ENCODE peak calls at places on chromosome 5, in eight cellular contexts. One of them, this sample, is unnamed.

GRCh38 chr5:138035605-138036537 is 3.0 kb upstream of the FAM13B start:
- DNase-seq in osteoblast: peak; percentile 86
- DNase-seq in heart left ventricle: peak; percentile 48
- DNase-seq in fibroblast of lung: peak; percentile 81
- DNase-seq in neural progenitor cell: peak; percentile 94
- DNase-seq in sigmoid colon: peak; percentile 75
- DNase-seq in upper lobe of right lung: no peak
- DNase-seq in body of pancreas: peak; percentile 73
- DNase-seq in this sample: peak; percentile 77

GRCh38 chr5:40165789-40166728 is 513.7 kb upstream of the PTGER4 start:
- DNase-seq in osteoblast: peak; percentile 55
- DNase-seq in heart left ventricle: no peak
- DNase-seq in fibroblast of lung: no peak
- DNase-seq in neural progenitor cell: peak; percentile 3
- DNase-seq in sigmoid colon: no peak
- DNase-seq in upper lobe of right lung: no peak
- DNase-seq in body of pancreas: no peak
- DNase-seq in this sample: no peak

GRCh38 chr5:70491-70890 is 21.5 kb upstream of the PLEKHG4B start:
- DNase-seq in osteoblast: no peak
- DNase-seq in heart left ventricle: no peak
- DNase-seq in fibroblast of lung: no peak
- DNase-seq in neural progenitor cell: no peak
- DNase-seq in sigmoid colon: no peak
- DNase-seq in upper lobe of right lung: no peak
- DNase-seq in body of pancreas: no peak
- DNase-seq in this sample: no peak

GRCh38 chr5:39943811-39944210 is 519.0 kb upstream of the DAB2 start:
- DNase-seq in osteoblast: no peak
- DNase-seq in heart left ventricle: no peak
- DNase-seq in fibroblast of lung: no peak
- DNase-seq in neural progenitor cell: no peak
- DNase-seq in sigmoid colon: no peak
- DNase-seq in upper lobe of right lung: no peak
- DNase-seq in body of pancreas: no peak
- DNase-seq in this sample: no peak

GRCh38 chr5:68070641-68071191 is 144.8 kb upstream of the PIK3R1 start:
- DNase-seq in osteoblast: peak; percentile 77
- DNase-seq in heart left ventricle: no peak
- DNase-seq in fibroblast of lung: no peak
- DNase-seq in neural progenitor cell: no peak
- DNase-seq in sigmoid colon: no peak
- DNase-seq in upper lobe of right lung: no peak
- DNase-seq in body of pancreas: no peak
- DNase-seq in this sample: no peak

GRCh38 chr5:172149073-172149472 is 39.0 kb downstream of the STK10 start:
- DNase-seq in osteoblast: peak; percentile 96
- DNase-seq in heart left ventricle: no peak
- DNase-seq in fibroblast of lung: peak; percentile 82
- DNase-seq in neural progenitor cell: no peak
- DNase-seq in sigmoid colon: no peak
- DNase-seq in upper lobe of right lung: no peak
- DNase-seq in body of pancreas: no peak
- DNase-seq in this sample: no peak

GRCh38 chr5:60522299-60522915 is 177.6 kb downstream of the DEPDC1B start:
- DNase-seq in osteoblast: peak; percentile 85
- DNase-seq in heart left ventricle: no peak
- DNase-seq in fibroblast of lung: peak; percentile 77
- DNase-seq in neural progenitor cell: no peak
- DNase-seq in sigmoid colon: no peak
- DNase-seq in upper lobe of right lung: no peak
- DNase-seq in body of pancreas: no peak
- DNase-seq in this sample: no peak

GRCh38 chr5:59724482-59725392 is 168.8 kb downstream of the PDE4D start:
- DNase-seq in osteoblast: no peak
- DNase-seq in heart left ventricle: no peak
- DNase-seq in fibroblast of lung: peak; percentile 31
- DNase-seq in neural progenitor cell: peak; percentile 72
- DNase-seq in sigmoid colon: no peak
- DNase-seq in upper lobe of right lung: no peak
- DNase-seq in body of pancreas: peak; percentile 23
- DNase-seq in this sample: peak; percentile 17

GRCh38 chr5:80153586-80154126 is 102.2 kb downstream of the SERINC5 start:
- DNase-seq in osteoblast: no peak
- DNase-seq in heart left ventricle: no peak
- DNase-seq in fibroblast of lung: no peak
- DNase-seq in neural progenitor cell: no peak
- DNase-seq in sigmoid colon: no peak
- DNase-seq in upper lobe of right lung: no peak
- DNase-seq in body of pancreas: no peak
- DNase-seq in this sample: no peak
- H3K27ac ChIP-seq in osteoblast: no peak overlapping the region
- H3K27ac ChIP-seq in heart left ventricle: peak overlapping the region; percentile 28
- H3K27ac ChIP-seq in fibroblast of lung: no peak overlapping the region
- H3K27ac ChIP-seq in neural progenitor cell: no peak overlapping the region
- H3K27ac ChIP-seq in sigmoid colon: no peak overlapping the region
- H3K27ac ChIP-seq in upper lobe of right lung: no peak overlapping the region
- H3K27ac ChIP-seq in body of pancreas: no peak overlapping the region
- H3K27ac ChIP-seq in this sample: no peak overlapping the region

GRCh38 chr5:119393201-119393691 is 37.4 kb downstream of the TNFAIP8 start:
- DNase-seq in osteoblast: no peak
- DNase-seq in heart left ventricle: no peak
- DNase-seq in fibroblast of lung: peak; percentile 77
- DNase-seq in neural progenitor cell: no peak
- DNase-seq in sigmoid colon: no peak
- DNase-seq in upper lobe of right lung: no peak
- DNase-seq in body of pancreas: no peak
- DNase-seq in this sample: no peak

GRCh38 chr5:119397518-119398380 is 41.9 kb downstream of the TNFAIP8 start:
- DNase-seq in osteoblast: no peak
- DNase-seq in heart left ventricle: no peak
- DNase-seq in fibroblast of lung: peak; percentile 77
- DNase-seq in neural progenitor cell: no peak
- DNase-seq in sigmoid colon: no peak
- DNase-seq in upper lobe of right lung: no peak
- DNase-seq in body of pancreas: no peak
- DNase-seq in this sample: peak; percentile 36

GRCh38 chr5:119396265-119396664 is 40.4 kb downstream of the TNFAIP8 start:
- DNase-seq in osteoblast: no peak
- DNase-seq in heart left ventricle: no peak
- DNase-seq in fibroblast of lung: no peak
- DNase-seq in neural progenitor cell: no peak
- DNase-seq in sigmoid colon: no peak
- DNase-seq in upper lobe of right lung: no peak
- DNase-seq in body of pancreas: no peak
- DNase-seq in this sample: no peak

GRCh38 chr5:119393746-119394145 is 37.9 kb downstream of the TNFAIP8 start:
- DNase-seq in osteoblast: peak; percentile 69
- DNase-seq in heart left ventricle: no peak
- DNase-seq in fibroblast of lung: peak; percentile 83
- DNase-seq in neural progenitor cell: no peak
- DNase-seq in sigmoid colon: no peak
- DNase-seq in upper lobe of right lung: no peak
- DNase-seq in body of pancreas: no peak
- DNase-seq in this sample: no peak

DNA sequence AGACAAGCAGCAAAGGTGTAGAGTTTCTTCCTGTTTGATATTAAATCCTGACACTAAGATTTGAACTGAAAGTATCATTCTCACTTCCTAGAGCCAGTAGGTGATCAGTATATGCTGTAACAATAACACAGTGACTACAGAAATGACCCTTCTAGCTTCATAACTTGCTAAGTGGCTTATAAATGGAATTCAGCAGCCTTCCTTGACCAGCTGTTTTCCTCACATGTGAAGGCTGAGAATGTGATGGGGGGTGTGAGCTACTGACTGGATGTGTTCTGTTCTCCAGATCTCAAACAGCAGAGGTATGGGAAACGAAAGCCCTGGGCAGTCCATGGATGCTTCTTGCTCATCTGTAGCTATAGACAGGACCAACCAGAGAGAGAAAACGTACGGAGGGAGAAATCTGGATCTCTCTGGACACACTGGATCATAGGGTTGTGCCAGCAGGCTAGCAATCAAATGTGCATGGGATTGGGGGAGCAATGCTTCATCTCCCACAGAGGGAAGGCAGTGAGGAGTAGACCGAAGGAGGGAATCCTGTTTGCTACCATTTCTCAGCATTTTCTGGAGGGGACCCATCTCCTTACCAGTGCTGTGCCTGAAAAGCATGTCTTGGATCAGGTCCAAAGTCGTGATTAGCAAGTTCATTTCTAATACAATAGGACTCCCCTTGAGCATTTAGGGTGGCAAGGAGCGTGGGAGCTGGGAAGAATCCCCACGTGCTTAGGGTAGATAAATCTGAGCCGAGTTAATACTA is 39.4 kb downstream of the TNFAIP8 start:
- DNase-seq in osteoblast: no peak
- DNase-seq in heart left ventricle: no peak
- DNase-seq in fibroblast of lung: no peak
- DNase-seq in neural progenitor cell: no peak
- DNase-seq in sigmoid colon: no peak
- DNase-seq in upper lobe of right lung: no peak
- DNase-seq in body of pancreas: no peak
- DNase-seq in this sample: no peak
- H3K4me1 ChIP-seq in osteoblast: peaks cover 40% of the 10 kb centered on the region
- H3K4me1 ChIP-seq in heart left ventricle: no peaks in the 10 kb centered on the region
- H3K4me1 ChIP-seq in fibroblast of lung: peaks cover 3% of the 10 kb centered on the region
- H3K4me1 ChIP-seq in neural progenitor cell: no peaks in the 10 kb centered on the region
- H3K4me1 ChIP-seq in sigmoid colon: no peaks in the 10 kb centered on the region
- H3K4me1 ChIP-seq in upper lobe of right lung: peaks cover 29% of the 10 kb centered on the region
- H3K4me1 ChIP-seq in body of pancreas: peaks cover 9% of the 10 kb centered on the region
- H3K4me1 ChIP-seq in this sample: peaks cover 6% of the 10 kb centered on the region

GRCh38 chr5:127571314-127571713 is 53.9 kb downstream of the PRRC1 start:
- DNase-seq in osteoblast: peak; percentile 77
- DNase-seq in heart left ventricle: no peak
- DNase-seq in fibroblast of lung: no peak
- DNase-seq in neural progenitor cell: no peak
- DNase-seq in sigmoid colon: no peak
- DNase-seq in upper lobe of right lung: no peak
- DNase-seq in body of pancreas: no peak
- DNase-seq in this sample: no peak

GRCh38 chr5:127571732-127572131 is 54.3 kb downstream of the PRRC1 start:
- DNase-seq in osteoblast: no peak
- DNase-seq in heart left ventricle: no peak
- DNase-seq in fibroblast of lung: no peak
- DNase-seq in neural progenitor cell: no peak
- DNase-seq in sigmoid colon: no peak
- DNase-seq in upper lobe of right lung: no peak
- DNase-seq in body of pancreas: no peak
- DNase-seq in this sample: no peak

GRCh38 chr5:127574852-127575679 is 57.6 kb downstream of the PRRC1 start:
- DNase-seq in osteoblast: no peak
- DNase-seq in heart left ventricle: no peak
- DNase-seq in fibroblast of lung: no peak
- DNase-seq in neural progenitor cell: no peak
- DNase-seq in sigmoid colon: no peak
- DNase-seq in upper lobe of right lung: no peak
- DNase-seq in body of pancreas: no peak
- DNase-seq in this sample: no peak

GRCh38 chr5:127577458-127577857 is 60.0 kb downstream of the PRRC1 start:
- DNase-seq in osteoblast: no peak
- DNase-seq in heart left ventricle: no peak
- DNase-seq in fibroblast of lung: peak; percentile 13
- DNase-seq in neural progenitor cell: no peak
- DNase-seq in sigmoid colon: no peak
- DNase-seq in upper lobe of right lung: no peak
- DNase-seq in body of pancreas: no peak
- DNase-seq in this sample: no peak

GRCh38 chr5:127572930-127573329 is 55.5 kb downstream of the PRRC1 start:
- DNase-seq in osteoblast: no peak
- DNase-seq in heart left ventricle: no peak
- DNase-seq in fibroblast of lung: no peak
- DNase-seq in neural progenitor cell: no peak
- DNase-seq in sigmoid colon: no peak
- DNase-seq in upper lobe of right lung: no peak
- DNase-seq in body of pancreas: no peak
- DNase-seq in this sample: no peak
- TF ChIP-seq CTCF in osteoblast: peak; percentile 23
- TF ChIP-seq CTCF in heart left ventricle: no peak
- TF ChIP-seq CTCF in fibroblast of lung: peak; percentile 12
- TF ChIP-seq CTCF in neural progenitor cell: peak; percentile 38
- TF ChIP-seq CTCF in sigmoid colon: no peak
- TF ChIP-seq CTCF in upper lobe of right lung: peak; percentile 21
- TF ChIP-seq CTCF in body of pancreas: no peak
- TF ChIP-seq CTCF in this sample: no peak

GRCh38 chr5:135493406-135494180 is 41.4 kb upstream of the TIFAB start:
- DNase-seq in osteoblast: peak; percentile 97
- DNase-seq in heart left ventricle: no peak
- DNase-seq in fibroblast of lung: peak; percentile 92
- DNase-seq in neural progenitor cell: peak; percentile 54
- DNase-seq in sigmoid colon: no peak
- DNase-seq in upper lobe of right lung: no peak
- DNase-seq in body of pancreas: no peak
- DNase-seq in this sample: no peak

GRCh38 chr5:135494196-135494595 is 41.6 kb downstream of the NEUROG1 start:
- DNase-seq in osteoblast: no peak
- DNase-seq in heart left ventricle: no peak
- DNase-seq in fibroblast of lung: no peak
- DNase-seq in neural progenitor cell: no peak
- DNase-seq in sigmoid colon: no peak
- DNase-seq in upper lobe of right lung: no peak
- DNase-seq in body of pancreas: no peak
- DNase-seq in this sample: no peak

GRCh38 chr5:135501965-135502364 is 33.8 kb downstream of the NEUROG1 start:
- DNase-seq in osteoblast: peak; percentile 29
- DNase-seq in heart left ventricle: no peak
- DNase-seq in fibroblast of lung: no peak
- DNase-seq in neural progenitor cell: no peak
- DNase-seq in sigmoid colon: no peak
- DNase-seq in upper lobe of right lung: no peak
- DNase-seq in body of pancreas: no peak
- DNase-seq in this sample: no peak

GRCh38 chr5:135498662-135498995 is 37.1 kb downstream of the NEUROG1 start:
- DNase-seq in osteoblast: no peak
- DNase-seq in heart left ventricle: no peak
- DNase-seq in fibroblast of lung: no peak
- DNase-seq in neural progenitor cell: no peak
- DNase-seq in sigmoid colon: no peak
- DNase-seq in upper lobe of right lung: no peak
- DNase-seq in body of pancreas: no peak
- DNase-seq in this sample: no peak

DNA sequence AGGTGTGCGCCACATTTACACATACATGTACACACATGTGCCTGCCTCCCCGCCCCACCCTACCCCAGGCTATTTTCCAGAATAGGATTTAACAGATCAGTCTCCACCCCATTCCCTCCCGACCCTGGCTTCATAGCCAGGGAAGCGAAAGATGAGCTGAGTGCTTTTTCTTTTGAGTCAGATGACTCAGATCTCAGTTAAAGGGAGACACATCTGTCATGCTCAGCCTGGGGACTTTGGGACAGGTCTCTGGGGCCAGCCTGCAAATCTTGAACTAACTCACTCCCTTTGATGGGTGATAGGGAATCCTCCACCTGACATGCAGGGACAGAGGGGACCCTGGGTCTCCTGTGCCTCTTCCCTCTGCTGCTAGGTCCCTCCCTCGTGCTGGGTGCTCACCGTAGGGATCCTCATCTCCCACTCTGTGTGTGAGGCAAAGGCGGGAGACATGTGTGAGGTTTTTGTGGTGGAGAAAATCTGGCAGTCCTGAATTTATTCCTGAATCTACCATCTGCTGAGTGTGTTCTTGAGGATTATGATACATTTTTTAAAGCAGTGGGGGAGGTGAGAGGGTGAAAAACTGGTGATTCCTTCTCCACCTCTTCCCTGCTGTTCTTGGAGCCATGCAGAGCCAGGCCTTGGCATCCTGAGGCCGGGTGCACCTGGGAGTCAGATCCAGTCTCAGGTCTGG is 37.6 kb downstream of the NEUROG1 start:
- DNase-seq in osteoblast: no peak
- DNase-seq in heart left ventricle: no peak
- DNase-seq in fibroblast of lung: no peak
- DNase-seq in neural progenitor cell: no peak
- DNase-seq in sigmoid colon: no peak
- DNase-seq in upper lobe of right lung: no peak
- DNase-seq in body of pancreas: no peak
- DNase-seq in this sample: no peak
- H3K27ac ChIP-seq in osteoblast: no peak overlapping the region
- H3K27ac ChIP-seq in heart left ventricle: no peak overlapping the region
- H3K27ac ChIP-seq in fibroblast of lung: no peak overlapping the region
- H3K27ac ChIP-seq in neural progenitor cell: no peak overlapping the region
- H3K27ac ChIP-seq in sigmoid colon: no peak overlapping the region
- H3K27ac ChIP-seq in upper lobe of right lung: no peak overlapping the region
- H3K27ac ChIP-seq in body of pancreas: no peak overlapping the region
- H3K27ac ChIP-seq in this sample: no peak overlapping the region

This sample was measured in testis.